ENCODE peak calls at places on chromosomes 11 and 22, in six cellular contexts. One of them, this sample, is unnamed.

GRCh38 chr11:67027943-67028542 is 5.1 kb downstream of the SYT12 start:
- DNase-seq in AG09309: no peak
- DNase-seq in CD8-positive, alpha-beta memory T cell: no peak
- DNase-seq in fibroblast of mammary gland: no peak
- DNase-seq in NT2/D1: no peak
- DNase-seq in ovary: no peak
- DNase-seq in this sample: no peak

GRCh38 chr11:111918390-111919256 is at the start of gene C11orf52:
- DNase-seq in fibroblast of mammary gland: no peak
- DNase-seq in AG09309: no peak
- DNase-seq in ovary: no peak
- DNase-seq in CD8-positive, alpha-beta memory T cell: no peak
- DNase-seq in NT2/D1: no peak
- DNase-seq in this sample: peak

GRCh38 chr11:35418847-35419712 is at the start of gene SLC1A2:
- DNase-seq in AG09309: no peak
- DNase-seq in fibroblast of mammary gland: peak
- DNase-seq in NT2/D1: no peak
- DNase-seq in ovary: no peak
- DNase-seq in CD8-positive, alpha-beta memory T cell: no peak
- DNase-seq in this sample: peak

GRCh38 chr11:45383229-45383628 is 97.1 kb upstream of the SYT13 start:
- DNase-seq in AG09309: peak
- DNase-seq in ovary: no peak
- DNase-seq in NT2/D1: no peak
- DNase-seq in CD8-positive, alpha-beta memory T cell: no peak
- DNase-seq in fibroblast of mammary gland: peak
- DNase-seq in this sample: peak

GRCh38 chr22:38732251-38732815 is 23.5 kb downstream of the SUN2 start:
- DNase-seq in CD8-positive, alpha-beta memory T cell: no peak
- DNase-seq in ovary: no peak
- DNase-seq in NT2/D1: no peak
- DNase-seq in fibroblast of mammary gland: no peak
- DNase-seq in AG09309: no peak
- DNase-seq in this sample: peak

GRCh38 chr11:1570531-1570895 is 1.6 kb downstream of the DUSP8 start:
- DNase-seq in ovary: peak
- DNase-seq in NT2/D1: no peak
- DNase-seq in fibroblast of mammary gland: no peak
- DNase-seq in CD8-positive, alpha-beta memory T cell: no peak
- DNase-seq in AG09309: no peak
- DNase-seq in this sample: no peak

GRCh38 chr11:36075053-36075452 is 131.2 kb downstream of the LDLRAD3 start:
- DNase-seq in ovary: no peak
- DNase-seq in NT2/D1: no peak
- DNase-seq in AG09309: peak
- DNase-seq in CD8-positive, alpha-beta memory T cell: no peak
- DNase-seq in fibroblast of mammary gland: peak
- DNase-seq in this sample: no peak

GRCh38 chr11:121237686-121238658 is 54.6 kb upstream of the SC5D start:
- DNase-seq in NT2/D1: no peak
- DNase-seq in ovary: no peak
- DNase-seq in CD8-positive, alpha-beta memory T cell: no peak
- DNase-seq in fibroblast of mammary gland: peak
- DNase-seq in AG09309: peak
- DNase-seq in this sample: no peak

GRCh38 chr11:66881927-66882452 is 25.1 kb downstream of the LRFN4 start:
- DNase-seq in fibroblast of mammary gland: no peak
- DNase-seq in CD8-positive, alpha-beta memory T cell: no peak
- DNase-seq in AG09309: no peak
- DNase-seq in ovary: no peak
- DNase-seq in NT2/D1: no peak
- DNase-seq in this sample: no peak

DNA sequence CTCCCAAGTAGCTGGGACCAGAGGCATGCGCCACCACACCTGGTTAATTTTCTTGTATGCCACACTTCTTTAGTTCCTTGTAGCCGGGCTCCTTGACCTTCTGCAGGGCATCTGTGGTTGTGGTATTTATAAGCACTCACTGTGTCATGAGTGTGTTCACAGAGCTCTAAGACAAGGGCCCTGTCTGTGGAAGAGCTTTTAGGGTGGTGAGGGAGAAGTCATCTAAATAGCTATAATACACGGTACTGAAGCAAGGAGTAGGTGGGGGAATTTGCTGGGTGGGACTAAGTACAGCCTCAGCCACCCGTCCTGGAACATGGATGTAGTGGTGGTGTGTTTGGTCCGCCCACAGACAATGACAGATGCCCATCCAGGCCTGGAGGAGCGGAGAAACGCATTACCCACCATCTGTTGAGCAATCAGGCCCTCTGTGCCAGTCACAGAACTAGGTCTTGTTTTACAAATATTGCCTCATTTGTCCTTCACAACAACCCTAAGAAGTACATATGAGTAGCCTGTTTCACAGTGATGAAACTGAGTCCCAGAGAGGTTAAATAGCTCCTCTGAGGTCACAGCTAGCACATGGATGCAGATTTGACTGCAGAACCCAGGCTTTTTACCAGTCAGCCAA is 10.1 kb downstream of the ACO2 start:
- DNase-seq in ovary: no peak
- DNase-seq in AG09309: no peak
- DNase-seq in CD8-positive, alpha-beta memory T cell: no peak
- DNase-seq in NT2/D1: no peak
- DNase-seq in fibroblast of mammary gland: peak
- DNase-seq in this sample: peak
- H3K4me3 ChIP-seq in ovary: no peak
- H3K4me3 ChIP-seq in AG09309: no peak
- H3K4me3 ChIP-seq in CD8-positive, alpha-beta memory T cell: no peak
- H3K4me3 ChIP-seq in NT2/D1: no peak
- H3K4me3 ChIP-seq in fibroblast of mammary gland: no peak
- H3K4me3 ChIP-seq in this sample: no peak

GRCh38 chr11:6745018-6745417 is 26.8 kb downstream of the OR2AG2 start:
- DNase-seq in ovary: no peak
- DNase-seq in NT2/D1: no peak
- DNase-seq in CD8-positive, alpha-beta memory T cell: no peak
- DNase-seq in AG09309: no peak
- DNase-seq in fibroblast of mammary gland: no peak
- DNase-seq in this sample: no peak

GRCh38 chr11:6746086-6746618 is 25.6 kb downstream of the OR2AG2 start:
- DNase-seq in AG09309: no peak
- DNase-seq in CD8-positive, alpha-beta memory T cell: peak
- DNase-seq in NT2/D1: no peak
- DNase-seq in fibroblast of mammary gland: no peak
- DNase-seq in ovary: no peak
- DNase-seq in this sample: no peak

GRCh38 chr11:6747097-6747662 is 24.6 kb downstream of the OR2AG2 start:
- DNase-seq in CD8-positive, alpha-beta memory T cell: no peak
- DNase-seq in AG09309: no peak
- DNase-seq in fibroblast of mammary gland: no peak
- DNase-seq in NT2/D1: no peak
- DNase-seq in ovary: no peak
- DNase-seq in this sample: no peak

GRCh38 chr11:6746626-6747025 is 25.1 kb downstream of the OR2AG2 start:
- DNase-seq in ovary: no peak
- DNase-seq in AG09309: no peak
- DNase-seq in NT2/D1: no peak
- DNase-seq in CD8-positive, alpha-beta memory T cell: no peak
- DNase-seq in fibroblast of mammary gland: no peak
- DNase-seq in this sample: no peak

GRCh38 chr11:6745465-6746015 is 26.2 kb downstream of the OR2AG2 start:
- DNase-seq in fibroblast of mammary gland: no peak
- DNase-seq in CD8-positive, alpha-beta memory T cell: no peak
- DNase-seq in AG09309: no peak
- DNase-seq in NT2/D1: no peak
- DNase-seq in ovary: no peak
- DNase-seq in this sample: no peak
- H3K4me3 ChIP-seq in fibroblast of mammary gland: no peak
- H3K4me3 ChIP-seq in CD8-positive, alpha-beta memory T cell: peak
- H3K4me3 ChIP-seq in AG09309: no peak
- H3K4me3 ChIP-seq in NT2/D1: no peak
- H3K4me3 ChIP-seq in ovary: no peak
- H3K4me3 ChIP-seq in this sample: peak

DNA sequence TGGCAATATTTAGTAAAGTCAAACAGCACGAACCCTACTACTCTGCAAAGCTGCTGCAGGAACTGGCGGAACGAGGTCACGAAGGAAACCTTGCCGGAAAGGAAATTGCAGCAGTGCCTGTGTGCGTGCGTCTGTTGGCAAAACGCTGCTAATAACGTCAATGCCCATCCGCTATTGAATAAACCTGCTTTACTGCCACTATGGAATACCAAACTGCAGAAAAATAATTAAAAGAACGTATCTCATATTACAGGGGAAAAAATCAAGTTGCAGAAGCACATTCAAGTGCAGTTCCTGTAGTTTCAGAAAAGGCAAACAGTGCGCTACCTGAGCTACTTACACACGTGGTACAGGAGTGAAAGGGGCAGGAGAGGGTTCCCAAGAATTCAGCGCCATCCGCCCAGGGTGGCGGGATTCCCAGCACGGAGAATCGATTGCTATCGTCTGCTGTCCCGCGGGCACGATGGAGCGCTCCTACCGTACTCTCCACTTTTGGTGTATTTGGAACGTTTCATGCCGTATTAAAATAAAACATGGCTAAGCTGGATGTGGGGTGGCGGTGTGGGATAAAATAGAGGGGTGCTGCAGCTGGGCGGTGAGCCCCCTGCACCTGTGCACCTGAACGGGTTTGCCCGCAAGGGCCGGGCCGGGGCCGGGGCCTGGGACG is 516 bp upstream of the NADSYN1 start:
- DNase-seq in CD8-positive, alpha-beta memory T cell: peak
- DNase-seq in NT2/D1: no peak
- DNase-seq in AG09309: peak
- DNase-seq in fibroblast of mammary gland: peak
- DNase-seq in ovary: peak
- DNase-seq in this sample: no peak
- H3K4me3 ChIP-seq in CD8-positive, alpha-beta memory T cell: peak
- H3K4me3 ChIP-seq in NT2/D1: peak
- H3K4me3 ChIP-seq in AG09309: peak
- H3K4me3 ChIP-seq in fibroblast of mammary gland: peak
- H3K4me3 ChIP-seq in ovary: peak
- H3K4me3 ChIP-seq in this sample: peak

DNA sequence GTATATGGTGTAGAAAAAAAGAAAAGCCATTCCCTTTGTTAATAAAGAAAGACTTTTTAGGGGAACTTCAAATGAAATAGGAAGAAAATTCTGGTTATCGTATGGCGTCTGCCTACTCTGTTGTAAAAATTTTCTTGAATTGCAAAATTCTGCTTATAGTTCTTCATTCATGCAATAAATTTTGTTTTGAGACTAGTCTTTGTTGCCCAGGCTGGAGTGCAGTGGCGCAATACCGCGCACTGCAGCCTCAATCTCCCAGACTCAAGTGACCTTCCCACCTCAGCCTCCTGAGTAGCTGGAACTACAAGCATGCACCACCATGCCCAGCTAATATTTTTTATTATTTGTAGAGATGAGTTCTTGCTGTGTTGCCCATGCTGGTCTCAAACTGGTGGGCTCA is 5.8 kb downstream of the DDIAS start:
- DNase-seq in ovary: no peak
- DNase-seq in CD8-positive, alpha-beta memory T cell: no peak
- DNase-seq in fibroblast of mammary gland: no peak
- DNase-seq in AG09309: no peak
- DNase-seq in NT2/D1: no peak
- DNase-seq in this sample: peak
- H3K4me3 ChIP-seq in ovary: no peak
- H3K4me3 ChIP-seq in CD8-positive, alpha-beta memory T cell: no peak
- H3K4me3 ChIP-seq in fibroblast of mammary gland: no peak
- H3K4me3 ChIP-seq in AG09309: no peak
- H3K4me3 ChIP-seq in NT2/D1: no peak
- H3K4me3 ChIP-seq in this sample: no peak

GRCh38 chr11:117427356-117427874 is 99.8 kb downstream of the CEP164 start:
- DNase-seq in ovary: no peak
- DNase-seq in fibroblast of mammary gland: no peak
- DNase-seq in AG09309: no peak
- DNase-seq in NT2/D1: no peak
- DNase-seq in CD8-positive, alpha-beta memory T cell: no peak
- DNase-seq in this sample: no peak

GRCh38 chr11:117424781-117425180 is 97.1 kb downstream of the CEP164 start:
- DNase-seq in NT2/D1: no peak
- DNase-seq in AG09309: peak
- DNase-seq in CD8-positive, alpha-beta memory T cell: no peak
- DNase-seq in fibroblast of mammary gland: peak
- DNase-seq in ovary: no peak
- DNase-seq in this sample: no peak

GRCh38 chr11:117425679-117426296 is 98.1 kb downstream of the CEP164 start:
- DNase-seq in CD8-positive, alpha-beta memory T cell: no peak
- DNase-seq in AG09309: no peak
- DNase-seq in ovary: no peak
- DNase-seq in NT2/D1: no peak
- DNase-seq in fibroblast of mammary gland: no peak
- DNase-seq in this sample: peak

GRCh38 chr11:117426941-117427340 is 99.3 kb downstream of the CEP164 start:
- DNase-seq in fibroblast of mammary gland: no peak
- DNase-seq in AG09309: no peak
- DNase-seq in ovary: no peak
- DNase-seq in CD8-positive, alpha-beta memory T cell: no peak
- DNase-seq in NT2/D1: no peak
- DNase-seq in this sample: peak

DNA sequence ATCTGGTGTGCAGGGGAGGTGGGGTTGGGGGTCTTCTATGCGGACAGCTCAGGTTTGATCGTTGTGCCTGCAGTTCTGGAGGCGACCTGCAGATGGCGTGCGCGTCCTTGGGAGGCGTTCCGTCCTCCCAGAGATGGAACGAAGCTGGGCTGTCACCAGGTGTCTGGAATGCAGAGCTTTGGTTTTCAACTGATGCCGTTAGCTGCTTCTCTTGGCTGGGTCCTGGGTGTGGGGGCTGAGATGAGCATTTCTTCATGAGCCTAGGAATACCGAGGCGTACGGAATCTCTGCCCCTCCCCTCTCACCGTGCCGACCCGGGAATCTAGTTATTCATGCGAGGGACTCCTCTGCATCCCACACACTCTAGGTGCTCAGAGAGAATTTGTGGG is 98.6 kb downstream of the CEP164 start:
- DNase-seq in AG09309: no peak
- DNase-seq in NT2/D1: peak
- DNase-seq in ovary: peak
- DNase-seq in CD8-positive, alpha-beta memory T cell: peak
- DNase-seq in fibroblast of mammary gland: peak
- DNase-seq in this sample: peak
- H3K4me3 ChIP-seq in AG09309: no peak
- H3K4me3 ChIP-seq in NT2/D1: no peak
- H3K4me3 ChIP-seq in ovary: no peak
- H3K4me3 ChIP-seq in CD8-positive, alpha-beta memory T cell: no peak
- H3K4me3 ChIP-seq in fibroblast of mammary gland: no peak
- H3K4me3 ChIP-seq in this sample: no peak